ENCODE peak calls at places on chromosomes 2 and 18, in eight cellular contexts. H is hepatocyte; E is lower lobe of right lung; X is right lobe of liver; P is heart right ventricle; Y is PC-3; F is CD4-positive, CD25-positive, alpha-beta regulatory T cell; L is esophagus muscularis mucosa. T is an unnamed sample. For H3K4me1 and H3K36me3, the result is how much of the 10 kb centered on the place peaks cover.

GRCh38 chr2:157196956-157197355 is 60.5 kb upstream of the GALNT5 start:
- DNase-seq in F (no peak), P (no peak), Y (no peak), X (no peak), L (no peak), E (no peak), H (no peak), T (no peak)

GRCh38 chr2:204842731-204843490 is 297.6 kb downstream of the PARD3B start:
- DNase-seq in F (no peak), Y (peak), L (no peak), H (peak), P (no peak), X (no peak), E (no peak), T (peak)

GRCh38 chr2:177721815-177722552 is 329.4 kb downstream of the AGPS start:
- DNase-seq in P (no peak), X (no peak), Y (no peak), L (no peak), F (no peak), H (no peak), E (no peak), T (no peak)

GRCh38 chr2:3651686-3652516 is 6.1 kb upstream of the ALLC start:
- DNase-seq in F (peak), P (peak), X (peak), E (peak), Y (peak), L (no peak), H (peak), T (no peak)

GRCh38 chr2:27527182-27527581 is 30.5 kb downstream of the GCKR start:
- DNase-seq in X (no peak), P (no peak), E (no peak), F (no peak), H (no peak), Y (peak), L (no peak), T (no peak)

GRCh38 chr2:42214669-42215068 is 45.5 kb downstream of the EML4 start:
- DNase-seq in P (no peak), E (no peak), X (no peak), H (no peak), F (no peak), Y (no peak), L (no peak), T (peak)

GRCh38 chr18:58496937-58497336 is 132.0 kb downstream of the ALPK2 start:
- DNase-seq in F (no peak), P (no peak), E (no peak), H (no peak), Y (peak), X (no peak), L (no peak), T (no peak)

GRCh38 chr2:119760876-119761275 is 1.2 kb downstream of the PTPN4 start:
- DNase-seq in Y (peak), H (peak), L (no peak), E (no peak), F (no peak), X (no peak), P (no peak), T (peak)

GRCh38 chr2:230738924-230739323 is 26.3 kb downstream of the CAB39 start:
- DNase-seq in F (no peak), Y (peak), H (no peak), E (no peak), L (no peak), X (no peak), P (no peak), T (no peak)

GRCh38 chr2:60118061-60118460 is 435.4 kb downstream of the BCL11A start:
- DNase-seq in Y (no peak), P (no peak), L (no peak), X (no peak), H (no peak), F (no peak), E (no peak), T (no peak)

GRCh38 chr2:121128741-121129659 is 156.0 kb downstream of the TFCP2L1 start:
- DNase-seq in Y (peak), H (peak), F (no peak), L (no peak), P (peak), X (peak), E (peak), T (peak)

GRCh38 chr2:84393829-84394228 is 65.3 kb downstream of the SUCLG1 start:
- DNase-seq in P (no peak), X (no peak), H (no peak), F (no peak), E (no peak), Y (no peak), L (no peak), T (peak)

GRCh38 chr2:24972315-24972958 is 682 bp upstream of the DNAJC27 start:
- DNase-seq in H (peak), Y (peak), X (peak), F (peak), E (no peak), P (no peak), L (no peak), T (peak)

GRCh38 chr2:134275058-134275862 is 21.4 kb downstream of the MGAT5 start:
- DNase-seq in L (no peak), Y (no peak), F (no peak), E (no peak), P (no peak), H (no peak), X (no peak), T (no peak)

GRCh38 chr18:50311573-50312106 is 24.1 kb upstream of the CXXC1 start:
- DNase-seq in X (no peak), P (no peak), Y (no peak), F (no peak), H (no peak), L (no peak), E (no peak), T (no peak)

GRCh38 chr2:68190991-68191731 is 33.5 kb downstream of the PNO1 start:
- DNase-seq in F (no peak), Y (peak), X (no peak), P (no peak), E (no peak), H (no peak), L (no peak), T (peak)

GRCh38 chr2:7813541-7814310 is 868.1 kb upstream of the ID2 start:
- DNase-seq in H (no peak), E (no peak), Y (peak), L (peak), P (no peak), X (no peak), F (no peak), T (no peak)

GRCh38 chr18:22559414-22560282 is 141.9 kb upstream of the CTAGE1 start:
- DNase-seq in E (peak), P (peak), F (no peak), X (peak), Y (peak), H (peak), L (peak), T (peak)

DNA sequence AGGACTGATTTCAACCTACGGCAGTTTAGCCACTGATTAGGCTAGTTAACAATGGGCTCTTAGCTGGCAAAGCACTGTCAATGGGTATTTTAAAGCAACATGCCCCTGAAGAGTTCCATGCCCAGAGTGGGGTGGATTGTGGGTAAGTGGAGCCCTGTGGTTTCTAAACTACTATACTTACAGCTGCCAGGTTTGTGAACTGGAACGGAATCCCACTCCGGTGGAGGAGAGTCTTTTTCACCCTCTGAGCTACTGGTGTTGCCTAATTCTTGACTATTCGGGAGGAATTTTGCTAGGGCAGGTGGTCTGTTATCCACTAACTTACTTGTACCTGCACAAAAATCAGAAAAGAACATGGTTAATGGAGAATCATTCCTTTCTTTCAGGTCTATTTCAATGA is 52.6 kb downstream of the ZAP70 start:
- DNase-seq in Y (no peak), P (no peak), X (no peak), L (no peak), F (no peak), E (no peak), H (no peak), T (no peak)
- H3K4me1 ChIP-seq in Y (under half), P (under half), X (under half), L (under half), F (under half), E (under half), H (under half), T (under half)

GRCh38 chr2:37060446-37060845 is 23.7 kb downstream of the HEATR5B start:
- DNase-seq in H (no peak), L (no peak), P (no peak), Y (no peak), X (no peak), E (no peak), F (no peak), T (no peak)
- H3K36me3 ChIP-seq in H (under half), L (half or more), P (under half), Y (under half), X (half or more), E (half or more), F (half or more), T (half or more)

GRCh38 chr18:48953096-48953706 is 2.4 kb upstream of the SMAD7 start:
- DNase-seq in X (no peak), H (no peak), L (no peak), Y (no peak), P (no peak), E (no peak), F (no peak), T (no peak)
- H3K4me1 ChIP-seq in X (under half), H (under half), L (under half), Y (under half), P (under half), E (under half), F (under half), T (under half)

GRCh38 chr18:74485860-74486849 is 10.0 kb upstream of the CNDP2 start:
- DNase-seq in F (no peak), L (no peak), H (no peak), E (no peak), Y (no peak), X (no peak), P (no peak), T (no peak)
- H3K36me3 ChIP-seq in F (under half), L (under half), H (under half), E (under half), Y (under half), X (under half), P (under half), T (under half)

GRCh38 chr2:190986221-190986953 is 27.6 kb downstream of the STAT1 start:
- DNase-seq in L (no peak), E (no peak), P (no peak), H (no peak), X (peak), Y (no peak), F (no peak), T (no peak)

GRCh38 chr2:190981733-190982132 is 32.2 kb downstream of the STAT1 start:
- DNase-seq in H (no peak), F (no peak), L (no peak), P (no peak), E (no peak), Y (no peak), X (no peak), T (no peak)

GRCh38 chr2:190982263-190983034 is 31.5 kb downstream of the STAT1 start:
- DNase-seq in Y (no peak), H (no peak), P (no peak), F (no peak), E (no peak), X (no peak), L (no peak), T (no peak)

GRCh38 chr2:190987116-190987515 is 26.9 kb downstream of the STAT1 start:
- DNase-seq in X (no peak), Y (no peak), E (no peak), H (no peak), F (no peak), L (no peak), P (no peak), T (no peak)

DNA sequence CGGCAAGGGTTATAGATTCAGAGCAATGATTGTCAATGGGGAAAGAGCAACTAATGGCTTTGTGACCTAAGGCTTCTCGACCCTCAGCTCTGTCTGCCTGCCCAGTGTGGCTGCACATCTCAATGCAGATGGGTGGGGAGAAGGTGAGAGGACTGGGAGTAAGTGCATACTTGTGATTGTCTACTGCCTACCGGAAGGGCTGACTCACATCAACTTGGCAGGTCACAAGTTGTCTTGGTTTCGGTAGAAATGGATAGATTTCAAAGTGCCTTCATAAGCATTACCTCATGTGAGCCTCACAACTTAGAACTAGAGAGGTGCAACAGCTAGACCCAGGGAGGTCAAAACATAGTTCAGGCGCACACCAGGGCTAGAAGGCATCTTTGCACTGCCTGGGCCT is 29.4 kb downstream of the STAT1 start:
- DNase-seq in F (no peak), Y (peak), P (no peak), H (no peak), X (no peak), L (no peak), E (no peak), T (peak)
- H3K4me1 ChIP-seq in F (under half), Y (under half), P (under half), H (under half), X (under half), L (under half), E (under half), T (under half)

GRCh38 chr2:55228224-55228563 is 3.9 kb downstream of the CLHC1 start:
- DNase-seq in Y (no peak), E (no peak), X (no peak), F (no peak), P (no peak), L (no peak), H (no peak), T (no peak)

GRCh38 chr2:55229221-55229620 is 2.9 kb downstream of the CLHC1 start:
- DNase-seq in F (no peak), Y (no peak), P (no peak), E (no peak), L (no peak), X (no peak), H (no peak), T (no peak)

GRCh38 chr2:55224761-55225261 is 7.3 kb downstream of the CLHC1 start:
- DNase-seq in P (peak), L (no peak), F (no peak), E (no peak), Y (no peak), X (no peak), H (no peak), T (no peak)

GRCh38 chr2:55223958-55224760 is 7.9 kb downstream of the CLHC1 start:
- DNase-seq in P (peak), H (no peak), F (no peak), X (no peak), E (no peak), L (no peak), Y (no peak), T (no peak)

GRCh38 chr2:55225481-55226020 is 6.5 kb downstream of the CLHC1 start:
- DNase-seq in X (no peak), L (no peak), E (no peak), H (no peak), P (no peak), Y (no peak), F (no peak), T (no peak)
- H3K36me3 ChIP-seq in X (under half), L (under half), E (under half), H (under half), P (under half), Y (under half), F (under half), T (under half)